ENCODE peak calls at places on chromosome 2, in nine cellular contexts. V is astrocyte of the spinal cord; C is colonic mucosa; H is K562; J is coronary artery; L is CD4-positive, alpha-beta T cell; A is GM12864; Q is testis; W is epithelial cell of proximal tubule. X is an unnamed sample.

GRCh38 chr2:126769118-126769517 is 113.2 kb downstream of the GYPC start:
- DNase-seq in W (no peak), L (no peak), J (no peak), C (no peak), A (no peak), H (peak; percentile 34), Q (no peak), V (no peak), X (no peak)

GRCh38 chr2:120346667-120347358 is 877 bp downstream of the INHBB start:
- DNase-seq in Q (peak; percentile 37), C (no peak), J (no peak), A (no peak), L (no peak), V (peak; percentile 12), H (no peak), W (no peak), X (no peak)

GRCh38 chr2:217653240-217653639 is 349.6 kb downstream of the TNS1 start:
- DNase-seq in W (peak; percentile 86), A (no peak), H (no peak), V (peak; percentile 76), C (peak; percentile 45), L (no peak), Q (peak; percentile 73), J (peak; percentile 91), X (no peak)

GRCh38 chr2:52445720-52446119 is 1321.9 kb upstream of the CHAC2 start:
- DNase-seq in Q (no peak), A (no peak), C (no peak), V (no peak), H (no peak), J (no peak), W (no peak), L (no peak), X (no peak)

GRCh38 chr2:175195012-175195411 is 13.5 kb upstream of the ATP5MC3 start:
- DNase-seq in A (no peak), H (no peak), C (no peak), L (no peak), V (no peak), J (no peak), W (no peak), Q (no peak), X (no peak)

GRCh38 chr2:168565112-168565511 is 109.0 kb downstream of the CERS6 start:
- DNase-seq in L (no peak), C (no peak), V (peak; percentile 47), H (no peak), Q (no peak), J (no peak), A (no peak), W (no peak), X (no peak)

GRCh38 chr2:6073260-6074141 is 381.3 kb downstream of the SOX11 start:
- DNase-seq in C (no peak), V (peak; percentile 95), Q (no peak), J (no peak), A (no peak), H (no peak), W (no peak), L (no peak), X (no peak)

GRCh38 chr2:202718614-202719013 is 83.8 kb downstream of the FAM117B start:
- DNase-seq in W (peak; percentile 49), H (no peak), V (peak; percentile 32), C (no peak), J (no peak), A (no peak), Q (no peak), L (no peak), X (no peak)

GRCh38 chr2:29053680-29054400 is 20.5 kb downstream of the PCARE start:
- DNase-seq in C (no peak), A (no peak), Q (no peak), J (no peak), W (no peak), L (no peak), V (no peak), H (no peak), X (no peak)
- TF ChIP-seq CTCF in C (no peak), A (peak; percentile 13), Q (no peak), J (no peak), W (peak; percentile 46), L (no peak), V (peak; percentile 11), H (no peak), X (peak; percentile 20)

DNA sequence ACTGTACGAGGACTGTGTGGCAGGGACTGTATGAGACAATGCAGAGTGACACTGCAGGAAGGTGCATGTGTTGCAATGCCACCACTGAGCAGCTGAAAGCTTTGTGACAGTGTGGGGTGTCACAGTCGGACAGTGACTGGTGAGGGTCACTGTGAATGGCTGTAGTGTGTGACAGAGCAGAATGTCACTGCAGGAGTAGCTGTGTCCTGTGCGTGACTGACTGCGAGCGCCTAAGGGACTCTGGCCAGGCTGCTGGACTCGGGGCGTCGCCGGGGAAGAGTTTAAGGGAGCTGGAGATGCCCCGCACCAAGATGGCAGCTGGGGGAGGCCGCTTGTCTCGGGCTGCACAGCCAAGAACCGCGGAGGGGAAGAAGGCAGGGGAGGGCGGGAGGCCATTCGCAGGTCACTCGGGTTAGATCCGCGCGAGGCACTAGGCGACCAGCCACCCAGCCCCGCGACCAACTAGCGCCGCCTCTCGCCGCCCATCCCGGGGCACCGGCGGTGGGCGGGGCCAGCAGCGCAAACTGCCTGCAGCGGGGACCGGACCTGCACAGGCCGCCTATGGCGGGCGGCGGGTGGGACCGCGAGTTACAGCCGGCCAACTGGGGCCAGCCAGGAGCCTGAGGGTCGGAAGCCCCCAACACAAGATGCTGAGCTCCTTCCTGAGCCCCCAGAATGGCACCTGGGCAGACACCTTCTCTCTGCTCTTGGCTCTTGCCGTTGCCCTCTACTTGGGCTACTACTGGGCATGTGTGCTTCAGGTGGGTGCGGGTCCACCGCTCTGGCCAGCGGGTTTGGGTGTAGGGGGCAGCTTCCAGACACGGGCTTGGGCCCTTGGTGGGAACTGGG is at the start of gene ABHD1:
- DNase-seq in C (peak; percentile 74), A (no peak), Q (peak; percentile 77), J (no peak), L (peak; percentile 50), V (peak; percentile 1), W (no peak), H (peak; percentile 91), X (peak; percentile 81)
- TF ChIP-seq CTCF in C (no peak), A (no peak), Q (no peak), J (no peak), L (no peak), V (no peak), W (no peak), H (no peak), X (peak; percentile 3)

DNA sequence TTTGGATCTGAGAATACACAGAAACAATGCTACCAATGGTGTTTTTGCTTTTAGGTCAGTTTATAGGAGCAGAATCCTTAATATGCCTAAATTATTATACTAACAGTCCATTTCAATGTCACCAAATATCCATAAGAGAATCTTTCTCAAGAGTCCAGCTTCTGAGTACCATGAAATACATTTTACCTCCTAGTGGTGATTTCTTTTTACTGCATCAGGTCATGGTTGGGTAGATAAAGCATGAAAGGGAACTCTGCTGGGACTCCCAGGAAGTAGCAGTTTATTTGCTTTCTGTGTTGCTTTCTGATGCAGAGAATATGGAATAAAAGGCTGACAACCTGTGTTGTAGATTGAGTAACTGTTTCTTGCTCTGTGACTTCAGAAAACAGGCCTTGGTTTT is 115.6 kb downstream of the PPP1R1C start:
- DNase-seq in Q (no peak), V (no peak), A (no peak), C (no peak), W (no peak), H (peak; percentile 20), J (no peak), L (no peak), X (no peak)
- TF ChIP-seq CTCF in Q (no peak), V (peak; percentile 14), A (peak; percentile 35), C (no peak), W (peak; percentile 40), H (no peak), J (no peak), L (no peak), X (no peak)

GRCh38 chr2:61662990-61663389 is 124.8 kb upstream of the XPO1 start:
- DNase-seq in W (no peak), A (no peak), L (no peak), C (no peak), H (no peak), J (no peak), V (no peak), Q (peak; percentile 54), X (no peak)

GRCh38 chr2:61664190-61664589 is 126.0 kb upstream of the XPO1 start:
- DNase-seq in W (no peak), J (no peak), Q (no peak), V (no peak), C (no peak), H (no peak), A (no peak), L (no peak), X (no peak)

GRCh38 chr2:61660511-61661388 is 122.6 kb upstream of the XPO1 start:
- DNase-seq in H (no peak), A (no peak), V (peak; percentile 28), J (no peak), Q (no peak), L (no peak), W (no peak), C (no peak), X (no peak)

GRCh38 chr2:61658841-61659780 is 121.0 kb upstream of the XPO1 start:
- DNase-seq in H (peak; percentile 40), L (no peak), W (no peak), Q (no peak), J (no peak), V (peak; percentile 47), C (no peak), A (peak; percentile 16), X (peak; percentile 75)
- TF ChIP-seq CTCF in H (peak; percentile 45), L (peak; percentile 52), W (peak; percentile 68), Q (peak; percentile 8), J (no peak), V (peak; percentile 62), C (peak; percentile 42), A (peak; percentile 58), X (peak; percentile 54)

GRCh38 chr2:88212251-88212790 is 42.2 kb downstream of the THNSL2 start:
- DNase-seq in Q (no peak), H (no peak), J (no peak), A (no peak), C (no peak), V (no peak), L (no peak), W (no peak), X (no peak)
- TF ChIP-seq CTCF in Q (no peak), H (peak; percentile 61), J (no peak), A (peak; percentile 45), C (no peak), V (peak; percentile 53), L (no peak), W (peak; percentile 77), X (no peak)

GRCh38 chr2:558879-559278 is 118.3 kb downstream of the TMEM18 start:
- DNase-seq in A (no peak), Q (no peak), W (no peak), L (no peak), C (no peak), J (no peak), V (no peak), H (no peak), X (no peak)
- TF ChIP-seq CTCF in A (no peak), Q (no peak), W (no peak), L (no peak), C (no peak), J (no peak), V (no peak), H (no peak), X (no peak)

GRCh38 chr2:54773838-54774237 is 50.4 kb downstream of the EML6 start:
- DNase-seq in H (no peak), L (no peak), W (no peak), J (no peak), C (no peak), Q (no peak), A (no peak), V (no peak), X (no peak)
- TF ChIP-seq CTCF in H (peak; percentile 34), L (no peak), W (peak; percentile 42), J (no peak), C (no peak), Q (no peak), A (no peak), V (peak; percentile 16), X (no peak)